ENCODE peak calls at places on chromosomes 13 and 19, in eight cellular contexts. W is GM23248, N is astrocyte, Z is endothelial cell of umbilical vein, E is K562, R is SK-N-SH, C is neuronal stem cell, X is neural progenitor cell. B is an unnamed sample.

GRCh38 chr13:93361703-93362102 is 135.1 kb downstream of the GPC6 start:
- DNase-seq in E (peak; percentile 28), W (no peak), R (no peak), Z (no peak), N (no peak), C (no peak), X (no peak), B (no peak)

GRCh38 chr13:97346097-97346496 is 87.9 kb upstream of the RAP2A start:
- DNase-seq in Z (no peak), R (no peak), C (no peak), X (no peak), N (no peak), E (no peak), W (no peak), B (no peak)

GRCh38 chr19:7018828-7019227 is 2.4 kb downstream of the MBD3L2B start:
- DNase-seq in E (no peak), Z (no peak), N (no peak), X (no peak), W (no peak), R (no peak), C (no peak), B (no peak)

GRCh38 chr19:1070576-1070930 is 3.6 kb downstream of the ARHGAP45 start:
- DNase-seq in N (no peak), Z (no peak), R (no peak), W (no peak), E (no peak), X (peak; percentile 70), C (no peak), B (peak; percentile 24)

GRCh38 chr13:101474419-101474957 is 22.0 kb downstream of the ITGBL1 start:
- DNase-seq in N (peak; percentile 90), Z (peak; percentile 80), C (peak; percentile 52), E (no peak), R (no peak), X (peak; percentile 80), W (peak; percentile 69), B (peak; percentile 71)

GRCh38 chr13:44068169-44068568 is 188.5 kb downstream of the LACC1 start:
- DNase-seq in Z (no peak), C (no peak), E (no peak), N (peak; percentile 86), X (no peak), W (peak; percentile 76), R (no peak), B (peak; percentile 34)

GRCh38 chr13:42926555-42926954 is 65.5 kb downstream of the EPSTI1 start:
- DNase-seq in W (peak; percentile 2), N (no peak), R (no peak), X (no peak), E (no peak), Z (peak; percentile 2), C (no peak), B (peak; percentile 80)

GRCh38 chr13:59111711-59112110 is 1052.0 kb downstream of the DIAPH3 start:
- DNase-seq in C (no peak), R (no peak), X (no peak), Z (peak; percentile 43), N (peak; percentile 91), E (no peak), W (peak; percentile 0), B (peak; percentile 65)

GRCh38 chr19:17686592-17687042 is 1.5 kb downstream of the UNC13A start:
- DNase-seq in W (peak; percentile 49), N (no peak), E (peak; percentile 81), X (peak; percentile 66), Z (no peak), R (peak; percentile 94), C (no peak), B (peak; percentile 24)

GRCh38 chr13:30375436-30375835 is 46.9 kb upstream of the UBE2L5 start:
- DNase-seq in R (no peak), E (no peak), Z (no peak), W (no peak), N (no peak), X (no peak), C (no peak), B (no peak)

GRCh38 chr13:73772449-73773186 is 361.6 kb downstream of the KLF12 start:
- DNase-seq in E (no peak), N (no peak), X (no peak), C (no peak), R (no peak), Z (no peak), W (no peak), B (no peak)

GRCh38 chr19:17841810-17842662 is 5.7 kb downstream of the JAK3 start:
- DNase-seq in X (peak; percentile 97), Z (peak; percentile 72), R (peak; percentile 99), N (peak; percentile 49), C (peak; percentile 99), E (peak; percentile 100), W (peak; percentile 91), B (peak; percentile 56)

GRCh38 chr19:17420267-17420924 is 549 bp downstream of the MVB12A start:
- DNase-seq in X (peak; percentile 77), C (no peak), W (peak; percentile 50), E (peak; percentile 31), Z (peak; percentile 67), R (peak; percentile 85), N (no peak), B (no peak)

DNA sequence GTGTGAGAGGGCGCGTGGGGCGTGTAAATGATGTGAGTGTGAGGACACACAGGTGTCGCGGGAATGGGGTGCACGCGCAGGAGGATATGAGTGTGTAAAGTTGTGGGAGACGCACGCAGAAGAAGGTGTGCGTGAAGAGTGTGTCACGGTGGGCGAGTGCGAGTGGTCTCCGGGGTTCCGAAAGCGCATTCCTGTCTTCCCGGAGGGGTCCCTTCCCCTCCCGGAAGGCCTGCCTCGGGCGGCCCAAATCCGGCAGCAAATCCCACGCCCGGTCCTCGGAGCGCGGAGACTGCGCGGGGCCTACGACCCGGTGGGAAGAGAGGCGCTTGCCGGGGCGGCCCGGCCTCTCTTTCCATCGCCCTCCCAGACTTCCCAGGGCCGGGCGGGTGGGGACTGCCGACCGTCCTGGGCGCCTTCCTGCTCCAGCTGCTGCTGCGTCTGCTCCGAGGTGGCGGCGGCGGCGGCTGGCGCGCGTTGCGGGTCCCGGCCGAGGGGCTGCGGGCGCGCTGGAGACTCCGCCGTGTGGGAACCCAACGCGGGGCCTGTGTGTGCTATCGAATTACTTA is 2.1 kb downstream of the ZIC5 start:
- DNase-seq in W (no peak), N (no peak), X (peak; percentile 58), E (peak; percentile 20), Z (no peak), R (peak; percentile 56), C (no peak), B (no peak)
- H3K27me3 ChIP-seq in W (peaks cover 81% of the 10 kb centered on the region), N (peaks cover 69% of the 10 kb centered on the region), X (peaks cover 23% of the 10 kb centered on the region), E (no peaks in the 10 kb centered on the region), Z (peaks cover 91% of the 10 kb centered on the region), R (peaks cover 87% of the 10 kb centered on the region), C (no peaks in the 10 kb centered on the region), B (peaks cover 68% of the 10 kb centered on the region)

DNA sequence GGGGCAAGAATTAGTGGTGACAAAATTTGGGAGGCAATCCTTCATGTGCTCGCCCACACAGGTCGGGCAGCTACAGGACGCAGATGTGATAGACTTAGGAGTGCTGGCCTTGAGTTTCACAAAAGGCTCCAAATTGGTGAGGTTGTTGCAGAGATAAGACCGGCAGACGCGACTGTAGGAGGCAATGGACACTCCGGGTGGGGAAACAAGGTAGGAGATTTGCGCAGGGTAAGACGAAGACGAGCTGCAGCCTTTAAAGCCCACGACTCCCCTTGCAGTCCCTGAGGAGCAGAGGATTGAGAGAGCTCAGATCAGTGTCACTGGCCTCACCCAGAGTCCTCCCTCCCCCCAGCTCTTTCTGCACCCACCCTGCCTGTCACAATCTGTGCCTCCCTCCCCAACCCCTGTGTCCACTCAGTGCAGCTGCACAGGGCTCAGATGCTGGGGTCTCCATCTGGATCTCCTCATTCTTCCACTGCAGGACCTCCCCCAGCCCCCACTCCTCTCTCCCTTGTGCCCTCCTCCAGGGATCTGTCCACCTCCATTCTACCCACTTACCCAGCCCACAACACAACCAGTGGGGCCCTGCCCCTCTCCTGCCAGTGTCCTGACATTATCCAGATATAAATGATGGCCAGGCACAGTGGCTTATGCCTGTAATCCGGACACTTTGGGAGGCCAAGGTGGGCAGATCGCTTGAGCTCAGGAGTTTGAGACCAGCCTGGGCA is 6.3 kb downstream of the LYPD4 start:
- DNase-seq in N (no peak), R (no peak), C (no peak), Z (no peak), W (no peak), X (no peak), E (no peak), B (no peak)
- H3K4me1 ChIP-seq in N (no peaks in the 10 kb centered on the region), R (no peaks in the 10 kb centered on the region), C (no peaks in the 10 kb centered on the region), Z (no peaks in the 10 kb centered on the region), W (no peaks in the 10 kb centered on the region), X (no peaks in the 10 kb centered on the region), E (peaks cover 24% of the 10 kb centered on the region), B (no peaks in the 10 kb centered on the region)

GRCh38 chr13:106858910-106859309 is 291.0 kb upstream of the ARGLU1 start:
- DNase-seq in X (peak; percentile 19), R (no peak), E (no peak), Z (no peak), N (no peak), C (no peak), W (no peak), B (no peak)

GRCh38 chr13:106859505-106859904 is 291.6 kb upstream of the ARGLU1 start:
- DNase-seq in X (peak; percentile 20), Z (no peak), W (no peak), C (no peak), R (no peak), N (no peak), E (no peak), B (no peak)
- H3K9ac ChIP-seq in X (no peak overlapping the region), Z (no peak overlapping the region), W (no peak overlapping the region), C (no peak overlapping the region), R (no peak overlapping the region), N (no peak overlapping the region), E (no peak overlapping the region), B (no peak overlapping the region)

GRCh38 chr19:51263808-51264207 is 12.9 kb downstream of the SIGLECL1 start:
- DNase-seq in C (no peak), X (no peak), W (no peak), R (no peak), Z (no peak), E (no peak), N (no peak), B (no peak)
- H3K27me3 ChIP-seq in C (no peaks in the 10 kb centered on the region), X (no peaks in the 10 kb centered on the region), W (peaks cover 3% of the 10 kb centered on the region), R (peaks cover 41% of the 10 kb centered on the region), Z (no peaks in the 10 kb centered on the region), E (peaks cover 49% of the 10 kb centered on the region), N (no peaks in the 10 kb centered on the region), B (peaks cover 35% of the 10 kb centered on the region)

DNA sequence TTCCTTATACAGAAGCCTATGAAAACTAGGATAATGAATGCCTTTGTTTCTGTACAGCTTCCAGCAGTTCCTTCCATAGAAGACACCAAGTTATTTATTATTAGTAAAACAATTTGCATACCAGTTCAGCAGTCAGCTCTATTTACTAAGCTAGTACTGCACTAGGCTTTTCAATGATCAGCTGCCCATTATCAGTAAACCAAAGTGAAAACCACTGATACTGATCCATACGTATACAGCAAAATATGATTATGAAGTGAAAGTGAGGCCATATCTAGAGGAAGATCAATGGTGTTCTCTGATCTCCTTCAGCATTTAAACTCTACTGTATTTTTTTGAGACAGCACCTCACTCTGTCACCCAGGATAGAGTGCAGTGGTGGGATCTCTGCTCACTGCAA is 3.2 kb downstream of the TPT1 start:
- DNase-seq in N (no peak), R (no peak), E (no peak), W (no peak), X (no peak), Z (no peak), C (no peak), B (no peak)
- H3K4me1 ChIP-seq in N (peaks cover 57% of the 10 kb centered on the region), R (peaks cover 10% of the 10 kb centered on the region), E (peaks cover 12% of the 10 kb centered on the region), W (peaks cover 74% of the 10 kb centered on the region), X (peaks cover 19% of the 10 kb centered on the region), Z (peaks cover 75% of the 10 kb centered on the region), C (peaks cover 10% of the 10 kb centered on the region), B (peaks cover 77% of the 10 kb centered on the region)

GRCh38 chr19:10478903-10479384 is 24.2 kb downstream of the KEAP1 start:
- DNase-seq in W (peak; percentile 93), C (peak; percentile 68), X (peak; percentile 92), R (peak; percentile 90), Z (peak; percentile 95), E (peak; percentile 94), N (peak; percentile 76), B (peak; percentile 87)
- H3K9ac ChIP-seq in W (peak overlapping the region; percentile 47), C (no peak overlapping the region), X (no peak overlapping the region), R (no peak overlapping the region), Z (no peak overlapping the region), E (peak overlapping the region; percentile 31), N (no peak overlapping the region), B (peak overlapping the region; percentile 71)

GRCh38 chr19:34692541-34692940 is 15.1 kb downstream of the ZNF302 start:
- DNase-seq in N (no peak), Z (peak; percentile 31), W (no peak), C (no peak), X (no peak), E (no peak), R (no peak), B (no peak)
- H3K27me3 ChIP-seq in N (no peaks in the 10 kb centered on the region), Z (peaks cover 3% of the 10 kb centered on the region), W (no peaks in the 10 kb centered on the region), C (no peaks in the 10 kb centered on the region), X (peaks cover 4% of the 10 kb centered on the region), E (peaks cover 5% of the 10 kb centered on the region), R (no peaks in the 10 kb centered on the region), B (no peaks in the 10 kb centered on the region)